ENCODE peak calls at places on chromosomes 6 and 20, in seven cellular contexts. N is activated CD4-positive, CD25-positive, alpha-beta regulatory T cell; A is fibroblast of the conjunctiva; D is fibroblast of mammary gland; G is stimulated activated CD4-positive, alpha-beta T cell treated with anti-CD3 and anti-CD28 coated beads, TNF-alpha, amount 100 ng/mL, for 24 hours; T is pancreas; L is ovary. B is an unnamed sample.

GRCh38 chr6:104472245-104472644 is 387.5 kb downstream of the HACE1 start:
- DNase-seq in N (no peak), A (no peak), D (no peak), G (no peak), T (no peak), L (no peak), B (no peak)

GRCh38 chr6:89281779-89282246 is 33.3 kb downstream of the GABRR2 start:
- DNase-seq in N (no peak), A (peak), D (peak), G (no peak), T (no peak), L (no peak), B (no peak)

GRCh38 chr6:106574729-106575458 is 54.4 kb downstream of the RTN4IP1 start:
- DNase-seq in N (no peak), A (peak), D (peak), G (no peak), T (no peak), L (no peak), B (peak)

GRCh38 chr6:106973018-106973840 is 1.3 kb downstream of the CD24 start:
- DNase-seq in N (no peak), A (no peak), D (no peak), G (no peak), T (peak), L (no peak), B (peak)

GRCh38 chr6:167906899-167907298 is 80.2 kb downstream of the AFDN start:
- DNase-seq in N (no peak), A (no peak), D (no peak), G (no peak), T (no peak), L (no peak), B (peak)

GRCh38 chr6:106674541-106675229 is 45.3 kb downstream of the QRSL1 start:
- DNase-seq in N (no peak), A (no peak), D (no peak), G (no peak), T (no peak), L (no peak), B (no peak)

GRCh38 chr6:150403458-150404245 is 34.8 kb downstream of the IYD start:
- DNase-seq in N (no peak), A (peak), D (peak), G (no peak), T (peak), L (no peak), B (no peak)

GRCh38 chr6:1950631-1951030 is 294.8 kb downstream of the GMDS start:
- DNase-seq in N (no peak), A (no peak), D (no peak), G (no peak), T (no peak), L (no peak), B (no peak)

GRCh38 chr20:57573176-57573575 is 12.3 kb downstream of the PCK1 start:
- DNase-seq in N (no peak), A (no peak), D (no peak), G (no peak), T (no peak), L (no peak), B (no peak)

GRCh38 chr6:57207872-57208271 is 14.2 kb downstream of the RAB23 start:
- DNase-seq in N (no peak), A (no peak), D (no peak), G (no peak), T (no peak), L (no peak), B (no peak)

GRCh38 chr6:111086685-111087084 is 618 bp upstream of the SLC16A10 start:
- DNase-seq in N (no peak), A (no peak), D (no peak), G (no peak), T (no peak), L (no peak), B (no peak)

GRCh38 chr6:83231146-83231545 is 38.0 kb downstream of the RWDD2A start:
- DNase-seq in N (no peak), A (peak), D (peak), G (no peak), T (no peak), L (no peak), B (no peak)

GRCh38 chr20:1874534-1875168 is 20.6 kb upstream of the SIRPA start:
- DNase-seq in N (no peak), A (no peak), D (no peak), G (no peak), T (no peak), L (no peak), B (peak)

GRCh38 chr6:21171801-21172200 is 421.8 kb upstream of the SOX4 start:
- DNase-seq in N (no peak), A (no peak), D (peak), G (no peak), T (no peak), L (no peak), B (no peak)

GRCh38 chr6:126531273-126531672 is 191.4 kb downstream of the CENPW start:
- DNase-seq in N (no peak), A (no peak), D (no peak), G (no peak), T (no peak), L (no peak), B (no peak)

GRCh38 chr6:139625081-139625939 is 250.9 kb upstream of the CITED2 start:
- DNase-seq in N (no peak), A (no peak), D (no peak), G (no peak), T (no peak), L (no peak), B (no peak)

GRCh38 chr6:111552241-111552744 is 53.4 kb downstream of the TRAF3IP2 start:
- DNase-seq in N (no peak), A (peak), D (peak), G (no peak), T (peak), L (peak), B (no peak)

GRCh38 chr6:169997930-169998218 is 246.5 kb downstream of the ERMARD start:
- DNase-seq in N (no peak), A (no peak), D (no peak), G (no peak), T (no peak), L (no peak), B (no peak)

GRCh38 chr6:50821431-50822077 is 2.9 kb downstream of the TFAP2B start:
- DNase-seq in N (no peak), A (no peak), D (no peak), G (no peak), T (no peak), L (no peak), B (no peak)

GRCh38 chr6:124953808-124954207 is 8.4 kb upstream of the RNF217 start:
- DNase-seq in N (no peak), A (no peak), D (no peak), G (no peak), T (no peak), L (no peak), B (no peak)

B was measured in upper lobe of left lung.